ENCODE peak calls at places on chromosome 17, in nine cellular contexts. W is cardiac muscle cell, U is ascending aorta, M is IMR-90, I is fibroblast of lung, L is colonic mucosa, P is tibial nerve, E is neural progenitor cell, G is cardiac fibroblast. T is an unnamed sample.

GRCh38 chr17:83107656-83108048 is 28.2 kb downstream of the METRNL start:
- DNase-seq in W (no peak), U (no peak), M (no peak), I (no peak), L (no peak), P (no peak), E (no peak), G (no peak), T (no peak)

GRCh38 chr17:34318474-34318873 is 761 bp upstream of the CCL8 start:
- DNase-seq in W (no peak), U (no peak), M (no peak), I (no peak), L (no peak), P (no peak), E (peak; percentile 21), G (peak; percentile 15), T (no peak)

GRCh38 chr17:42676424-42677011 is at the start of gene PLEKHH3:
- DNase-seq in W (no peak), U (no peak), M (no peak), I (no peak), L (no peak), P (no peak), E (peak; percentile 73), G (no peak), T (no peak)

GRCh38 chr17:68346448-68346847 is 55.2 kb downstream of the ARSG start:
- DNase-seq in W (no peak), U (peak; percentile 32), M (no peak), I (no peak), L (peak; percentile 28), P (no peak), E (peak; percentile 60), G (no peak), T (no peak)

GRCh38 chr17:48215583-48216139 is 108.1 kb downstream of the SNX11 start:
- DNase-seq in W (no peak), U (no peak), M (peak; percentile 28), I (peak; percentile 56), L (peak; percentile 26), P (no peak), E (peak; percentile 61), G (peak; percentile 65), T (peak; percentile 69)

GRCh38 chr17:58317421-58318064 is 11.1 kb downstream of the TSPOAP1 start:
- DNase-seq in W (peak; percentile 70), U (no peak), M (peak; percentile 75), I (peak; percentile 51), L (peak; percentile 64), P (no peak), E (peak; percentile 70), G (peak; percentile 62), T (peak; percentile 61)

GRCh38 chr17:2435181-2435741 is 34.4 kb upstream of the MNT start:
- DNase-seq in W (peak; percentile 18), U (no peak), M (peak; percentile 31), I (no peak), L (no peak), P (no peak), E (peak; percentile 58), G (no peak), T (peak; percentile 38)

GRCh38 chr17:21165922-21166598 is 39.3 kb downstream of the DHRS7B start:
- DNase-seq in W (no peak), U (no peak), M (no peak), I (no peak), L (no peak), P (no peak), E (no peak), G (no peak), T (no peak)

GRCh38 chr17:78716814-78717393 is 65.2 kb downstream of the CYTH1 start:
- DNase-seq in W (no peak), U (no peak), M (peak; percentile 22), I (peak; percentile 45), L (peak; percentile 83), P (peak; percentile 58), E (peak; percentile 57), G (peak; percentile 28), T (peak; percentile 39)

DNA sequence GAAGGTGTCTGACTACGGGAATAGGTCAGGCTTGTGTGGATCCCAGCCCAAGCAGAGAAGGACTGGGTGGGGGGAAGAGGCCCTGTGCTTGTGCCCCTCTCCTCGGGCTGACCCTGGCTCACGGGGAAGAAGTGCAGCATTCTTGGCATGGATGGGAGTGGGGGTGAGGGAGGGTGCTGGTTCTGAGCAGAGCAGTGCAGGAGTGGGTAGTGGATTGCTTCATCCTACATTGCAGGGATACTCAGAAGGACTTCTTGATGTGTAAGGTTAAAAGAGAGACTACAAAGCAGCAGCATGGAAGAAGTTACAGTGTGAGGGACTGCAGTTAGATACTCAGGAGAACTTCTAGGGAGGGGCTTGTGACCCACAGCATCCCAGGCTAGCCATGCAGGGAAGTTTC is 2.1 kb downstream of the ARHGAP23 start:
- DNase-seq in W (no peak), U (no peak), M (peak; percentile 67), I (peak; percentile 51), L (no peak), P (no peak), E (no peak), G (peak; percentile 42), T (peak; percentile 78)
- H3K4me3 ChIP-seq in W (no peak overlapping the region), U (no peak overlapping the region), M (no peak overlapping the region), I (peak overlapping the region; percentile 21), L (no peak overlapping the region), P (no peak overlapping the region), E (no peak overlapping the region), G (no peak overlapping the region), T (peak overlapping the region; percentile 28)

DNA sequence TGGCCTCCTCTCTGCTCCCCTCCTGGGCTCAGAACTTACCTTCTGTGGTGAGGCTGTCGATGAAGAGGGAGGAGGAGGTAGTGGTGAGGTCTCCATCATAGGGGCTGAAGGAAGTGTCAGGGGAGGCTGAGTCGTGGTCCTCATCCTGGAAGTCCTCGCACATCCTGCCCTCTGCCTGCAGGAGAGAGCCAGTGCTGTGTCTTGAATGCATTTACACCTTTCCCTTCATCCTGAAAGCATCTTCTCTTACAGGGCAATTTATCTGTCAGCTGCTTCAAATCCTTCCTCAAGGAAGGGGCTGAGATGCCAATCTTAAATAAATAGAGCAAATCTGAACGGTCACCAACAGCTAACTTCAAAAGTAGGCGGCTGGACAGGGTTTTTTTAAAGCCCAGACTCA is 73.6 kb downstream of the PLXDC1 start:
- DNase-seq in W (no peak), U (no peak), M (no peak), I (no peak), L (no peak), P (no peak), E (no peak), G (no peak), T (no peak)
- TF ChIP-seq CTCF in W (no peak), U (no peak), M (peak; percentile 14), I (no peak), L (no peak), P (no peak), E (peak; percentile 20), G (peak; percentile 4), T (peak; percentile 38)

GRCh38 chr17:850086-850827 is 68.1 kb downstream of the MRM3 start:
- DNase-seq in W (no peak), U (no peak), M (no peak), I (no peak), L (no peak), P (no peak), E (no peak), G (no peak), T (no peak)
- H3K4me3 ChIP-seq in W (no peak overlapping the region), U (no peak overlapping the region), M (no peak overlapping the region), I (no peak overlapping the region), L (no peak overlapping the region), P (no peak overlapping the region), E (no peak overlapping the region), G (no peak overlapping the region), T (no peak overlapping the region)

DNA sequence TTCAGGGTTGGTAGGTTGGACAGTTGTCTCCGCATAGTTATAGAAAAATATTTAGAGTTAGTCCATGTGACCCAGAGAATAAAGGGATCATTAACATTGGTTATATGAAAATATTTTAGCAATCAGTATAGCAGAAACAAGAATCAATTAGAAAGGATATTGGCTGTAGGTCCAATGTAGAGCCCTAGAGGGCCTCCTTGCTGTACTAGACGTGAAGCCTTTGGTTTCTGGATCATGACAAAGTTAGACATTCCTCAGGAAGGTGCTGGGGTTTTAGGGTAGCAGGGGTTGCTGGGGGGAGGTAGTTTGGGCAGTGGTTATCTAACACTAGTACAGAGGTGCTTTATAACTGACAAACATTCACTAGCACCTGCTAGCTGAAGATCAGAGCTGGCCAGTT is 31.6 kb upstream of the ANKFN1 start:
- DNase-seq in W (no peak), U (no peak), M (no peak), I (no peak), L (no peak), P (no peak), E (peak; percentile 52), G (no peak), T (peak; percentile 17)
- TF ChIP-seq CTCF in W (no peak), U (no peak), M (peak; percentile 36), I (peak; percentile 13), L (no peak), P (no peak), E (peak; percentile 53), G (no peak), T (peak; percentile 44)

DNA sequence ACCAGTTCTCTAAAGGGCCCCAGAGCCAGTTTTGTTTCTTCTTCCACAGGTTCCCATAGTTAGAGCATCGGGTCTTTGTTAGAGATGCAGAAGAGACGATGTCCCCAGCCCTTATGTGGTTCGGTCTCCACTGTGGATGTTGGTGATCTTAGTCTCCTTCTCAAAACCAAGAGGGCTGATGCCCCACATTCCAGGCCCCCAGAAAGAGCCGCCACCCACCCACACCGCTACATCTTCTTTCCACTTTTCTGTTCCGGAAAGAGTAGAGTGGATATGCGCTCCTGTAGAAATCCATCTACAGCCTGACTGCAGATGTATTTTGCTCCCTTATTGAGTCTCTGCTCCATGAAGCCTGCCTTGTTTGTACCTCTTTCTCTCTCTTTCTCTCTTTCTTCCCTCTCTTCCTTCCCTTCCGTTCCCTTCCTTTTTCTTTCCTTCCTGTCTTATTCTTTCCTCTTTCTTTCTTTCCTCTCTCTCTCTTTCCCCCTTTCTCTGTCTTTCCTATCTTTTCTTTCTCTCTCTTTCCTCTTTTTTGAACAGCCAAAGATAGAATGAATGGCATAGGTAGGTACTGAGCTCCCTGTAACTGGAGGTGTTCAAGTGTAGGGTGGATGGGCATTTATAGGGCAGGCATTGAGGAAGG is 224.3 kb downstream of the SEC14L1 start:
- DNase-seq in W (no peak), U (no peak), M (no peak), I (no peak), L (no peak), P (no peak), E (no peak), G (no peak), T (no peak)
- H3K4me3 ChIP-seq in W (no peak overlapping the region), U (no peak overlapping the region), M (no peak overlapping the region), I (no peak overlapping the region), L (no peak overlapping the region), P (no peak overlapping the region), E (no peak overlapping the region), G (no peak overlapping the region), T (no peak overlapping the region)

T was measured in choroid plexus epithelial cell.